ENCODE peak calls at places on chromosome 18, in seven cellular contexts. D is HCT116, K is SK-N-SH, Q is HepG2, I is K562, P is H1, Z is GM12878. H is an unnamed sample.

GRCh38 chr18:76689646-76690264 is 132.6 kb upstream of the ZNF236 start:
- DNase-seq in D (no peak), K (no peak), Q (no peak), I (no peak), P (no peak), Z (no peak), H (no peak)

GRCh38 chr18:5058768-5059539 is 138.1 kb downstream of the AKAIN1 start:
- DNase-seq in D (no peak), K (no peak), Q (no peak), I (no peak), P (no peak), Z (peak), H (no peak)

GRCh38 chr18:79680100-79680879 is 687 bp downstream of the CTDP1 start:
- DNase-seq in D (no peak), K (peak), Q (peak), I (peak), P (no peak), Z (no peak), H (peak)

GRCh38 chr18:63322908-63323634 is 3.5 kb upstream of the BCL2 start:
- DNase-seq in D (peak), K (peak), Q (peak), I (peak), P (no peak), Z (no peak), H (peak)

GRCh38 chr18:63637703-63638102 is 6.4 kb downstream of the SERPINB4 start:
- DNase-seq in D (no peak), K (no peak), Q (no peak), I (no peak), P (no peak), Z (no peak), H (no peak)

GRCh38 chr18:29160123-29160522 is 983.2 kb upstream of the CDH2 start:
- DNase-seq in D (no peak), K (no peak), Q (no peak), I (no peak), P (no peak), Z (no peak), H (no peak)

GRCh38 chr18:63025251-63025710 is 294.3 kb downstream of the BCL2 start:
- DNase-seq in D (no peak), K (peak), Q (no peak), I (no peak), P (no peak), Z (no peak), H (peak)

GRCh38 chr18:53920312-53921075 is 304.0 kb downstream of the MBD2 start:
- DNase-seq in D (no peak), K (no peak), Q (no peak), I (no peak), P (no peak), Z (no peak), H (no peak)

GRCh38 chr18:10437837-10438236 is 16.6 kb upstream of the APCDD1 start:
- DNase-seq in D (no peak), K (no peak), Q (no peak), I (peak), P (no peak), Z (no peak), H (no peak)

GRCh38 chr18:24488824-24489493 is 28.5 kb downstream of the HRH4 start:
- DNase-seq in D (peak), K (peak), Q (peak), I (peak), P (no peak), Z (peak), H (peak)

GRCh38 chr18:48993586-48993985 is 42.8 kb upstream of the SMAD7 start:
- DNase-seq in D (no peak), K (no peak), Q (no peak), I (no peak), P (no peak), Z (no peak), H (no peak)

GRCh38 chr18:4017479-4017878 is 437.6 kb downstream of the DLGAP1 start:
- DNase-seq in D (peak), K (no peak), Q (no peak), I (peak), P (peak), Z (no peak), H (no peak)

GRCh38 chr18:75261430-75262223 is 51.0 kb downstream of the TSHZ1 start:
- DNase-seq in D (no peak), K (no peak), Q (no peak), I (no peak), P (no peak), Z (peak), H (no peak)

GRCh38 chr18:48787523-48788151 is 163.1 kb downstream of the SMAD7 start:
- DNase-seq in D (no peak), K (peak), Q (no peak), I (no peak), P (no peak), Z (no peak), H (peak)

GRCh38 chr18:79046522-79046921 is 22.7 kb upstream of the ATP9B start:
- DNase-seq in D (no peak), K (no peak), Q (no peak), I (no peak), P (no peak), Z (no peak), H (no peak)

GRCh38 chr18:79903071-79903635 is 48.3 kb downstream of the SLC66A2 start:
- DNase-seq in D (no peak), K (no peak), Q (no peak), I (no peak), P (no peak), Z (no peak), H (no peak)

GRCh38 chr18:28922936-28923335 is 746.0 kb upstream of the CDH2 start:
- DNase-seq in D (no peak), K (no peak), Q (no peak), I (no peak), P (no peak), Z (no peak), H (no peak)

GRCh38 chr18:10927290-10927979 is 221.9 kb downstream of the PIEZO2 start:
- DNase-seq in D (no peak), K (no peak), Q (no peak), I (no peak), P (no peak), Z (no peak), H (no peak)

GRCh38 chr18:58785171-58785805 is 79.4 kb upstream of the ZNF532 start:
- DNase-seq in D (peak), K (no peak), Q (no peak), I (no peak), P (peak), Z (no peak), H (no peak)

GRCh38 chr18:35497334-35498197 is at the start of gene INO80C:
- DNase-seq in D (peak), K (peak), Q (peak), I (peak), P (peak), Z (peak), H (peak)

GRCh38 chr18:10147752-10148151 is 233.9 kb downstream of the VAPA start:
- DNase-seq in D (no peak), K (no peak), Q (no peak), I (no peak), P (no peak), Z (no peak), H (no peak)

GRCh38 chr18:62904396-62905285 is 189.3 kb downstream of the PHLPP1 start:
- DNase-seq in D (no peak), K (no peak), Q (peak), I (no peak), P (no peak), Z (no peak), H (no peak)

GRCh38 chr18:3247243-3248061 is at the start of gene MYL12A:
- DNase-seq in D (peak), K (peak), Q (peak), I (peak), P (peak), Z (peak), H (peak)

GRCh38 chr18:41647914-41648313 is 307.1 kb upstream of the PIK3C3 start:
- DNase-seq in D (no peak), K (no peak), Q (no peak), I (no peak), P (no peak), Z (no peak), H (no peak)

GRCh38 chr18:48006415-48007175 is 76.1 kb upstream of the SMAD2 start:
- DNase-seq in D (no peak), K (no peak), Q (no peak), I (no peak), P (no peak), Z (no peak), H (no peak)

GRCh38 chr18:62848946-62849345 is 133.6 kb downstream of the PHLPP1 start:
- DNase-seq in D (no peak), K (no peak), Q (no peak), I (no peak), P (no peak), Z (no peak), H (no peak)

GRCh38 chr18:11339121-11339520 is 189.8 kb upstream of the PIEZO2 start:
- DNase-seq in D (no peak), K (no peak), Q (no peak), I (no peak), P (no peak), Z (no peak), H (no peak)

GRCh38 chr18:79524181-79525078 is 128.7 kb downstream of the NFATC1 start:
- DNase-seq in D (no peak), K (no peak), Q (no peak), I (no peak), P (no peak), Z (no peak), H (no peak)

GRCh38 chr18:28455971-28456370 is 279.0 kb upstream of the CDH2 start:
- DNase-seq in D (no peak), K (no peak), Q (no peak), I (no peak), P (no peak), Z (no peak), H (no peak)

GRCh38 chr18:25097119-25098114 is 254.5 kb downstream of the ZNF521 start:
- DNase-seq in D (no peak), K (no peak), Q (no peak), I (no peak), P (no peak), Z (no peak), H (no peak)

GRCh38 chr18:28905509-28905908 is 728.6 kb upstream of the CDH2 start:
- DNase-seq in D (no peak), K (no peak), Q (no peak), I (no peak), P (no peak), Z (no peak), H (no peak)

GRCh38 chr18:75915941-75916640 is 488.6 kb upstream of the SMIM21 start:
- DNase-seq in D (no peak), K (peak), Q (no peak), I (peak), P (no peak), Z (no peak), H (no peak)

GRCh38 chr18:35155403-35156117 is 85.3 kb upstream of the ZNF397 start:
- DNase-seq in D (no peak), K (peak), Q (peak), I (no peak), P (no peak), Z (no peak), H (no peak)

DNA sequence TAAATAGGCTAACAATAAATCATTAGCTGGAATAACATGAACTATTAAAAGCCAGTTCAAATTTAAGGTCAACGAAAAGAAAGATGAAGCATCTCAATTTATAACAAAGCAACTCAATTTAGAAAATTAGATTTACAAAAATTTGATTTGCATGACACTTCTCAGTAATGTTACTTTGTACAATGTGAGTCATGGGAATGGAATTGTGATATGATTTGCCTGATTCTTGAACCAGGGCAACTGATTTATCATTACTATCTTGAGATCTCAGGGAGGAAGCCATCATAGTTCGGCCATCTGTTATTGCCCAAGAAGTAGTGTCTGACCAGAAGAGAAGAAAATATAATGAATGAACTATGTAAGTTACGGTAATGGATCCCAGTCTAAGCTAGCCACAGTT is 193.1 kb downstream of the RIT2 start:
- DNase-seq in D (no peak), K (no peak), Q (no peak), I (no peak), P (no peak), Z (no peak), H (no peak)
- TF ChIP-seq JUND in D (no peak), K (no peak), Q (no peak), I (no peak), P (no peak), Z (no peak), H (no peak)

GRCh38 chr18:46531472-46531871 is 125.5 kb downstream of the LOXHD1 start:
- DNase-seq in D (no peak), K (no peak), Q (no peak), I (no peak), P (no peak), Z (no peak), H (no peak)

GRCh38 chr18:46538376-46538775 is 118.6 kb downstream of the LOXHD1 start:
- DNase-seq in D (no peak), K (no peak), Q (no peak), I (no peak), P (no peak), Z (no peak), H (no peak)

GRCh38 chr18:46541626-46542189 is 115.3 kb downstream of the LOXHD1 start:
- DNase-seq in D (no peak), K (no peak), Q (no peak), I (no peak), P (no peak), Z (no peak), H (no peak)

DNA sequence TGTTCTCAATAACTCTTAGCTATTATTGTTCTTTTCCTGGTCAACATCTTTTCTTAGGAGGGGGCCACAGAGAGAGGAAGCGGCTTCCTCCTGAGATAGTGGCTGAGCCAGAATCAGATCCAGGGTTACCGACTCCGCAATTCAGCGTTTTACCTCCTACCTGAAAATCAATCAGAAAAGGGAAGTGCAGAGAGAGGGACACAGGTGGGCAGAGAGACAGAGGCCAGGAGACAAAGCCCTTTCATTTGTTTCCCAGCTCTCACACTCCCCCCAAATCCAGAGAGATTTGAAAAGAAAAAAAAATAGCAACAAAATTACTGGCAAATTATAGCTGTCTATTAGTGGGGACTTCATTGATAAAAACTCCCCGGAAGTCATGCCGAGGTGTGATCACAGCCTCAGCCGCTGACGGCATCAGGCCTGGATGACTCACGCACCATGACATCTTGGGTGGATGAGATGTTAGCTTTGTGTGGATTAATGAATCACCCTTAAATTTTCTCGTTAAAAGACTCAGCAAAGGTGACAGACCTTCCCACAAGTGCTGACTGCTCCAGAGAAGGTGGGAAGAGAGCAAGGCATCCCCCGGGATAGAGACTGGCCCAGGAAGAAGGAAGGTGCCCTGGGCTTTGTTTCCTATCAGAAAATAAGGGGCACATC is 120.7 kb downstream of the LOXHD1 start:
- DNase-seq in D (peak), K (no peak), Q (no peak), I (peak), P (no peak), Z (no peak), H (no peak)
- TF ChIP-seq JUND in D (peak), K (no peak), Q (no peak), I (peak), P (no peak), Z (no peak), H (no peak)

DNA sequence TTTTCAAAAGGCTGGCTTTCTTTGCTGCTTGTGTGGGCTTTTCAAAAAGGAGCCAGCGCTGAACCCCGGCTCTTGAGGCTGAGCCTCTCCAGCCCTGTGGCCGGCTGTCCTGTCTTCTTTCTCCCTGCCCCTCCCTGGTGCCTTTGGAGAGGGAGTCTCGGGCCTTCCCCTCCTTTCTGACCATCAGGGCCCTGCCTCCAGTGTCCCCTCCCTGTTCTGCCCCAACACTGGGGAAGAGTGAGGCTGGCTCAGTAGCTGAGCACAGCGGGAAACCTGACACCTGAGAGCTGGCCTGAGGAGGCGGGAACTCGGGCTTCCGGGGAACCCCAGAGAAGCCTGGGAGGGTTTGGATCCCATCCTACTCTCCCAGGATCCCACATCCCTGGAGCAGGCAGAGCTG is 232.1 kb downstream of the LOXHD1 start:
- DNase-seq in D (no peak), K (no peak), Q (no peak), I (no peak), P (no peak), Z (no peak), H (no peak)
- TF ChIP-seq JUND in D (no peak), K (no peak), Q (no peak), I (no peak), P (no peak), Z (no peak), H (no peak)

GRCh38 chr18:12388440-12388839 is 11.4 kb upstream of the AFG3L2 start:
- DNase-seq in D (no peak), K (no peak), Q (no peak), I (no peak), P (no peak), Z (no peak), H (no peak)

GRCh38 chr18:12384261-12384660 is 7.2 kb upstream of the AFG3L2 start:
- DNase-seq in D (no peak), K (no peak), Q (no peak), I (no peak), P (no peak), Z (no peak), H (no peak)
- TF ChIP-seq JUND in D (no peak), K (no peak), Q (no peak), I (no peak), P (no peak), Z (no peak), H (no peak)

H was measured in T47D.